ENCODE peak calls at places on chromosomes 4 and X, in seven cellular contexts. A, C, H, Z, E, F and J are unnamed samples.

GRCh38 chrX:27964432-27964831 is 16.8 kb downstream of the DCAF8L1 start:
- DNase-seq in C (no peak), Z (no peak), H (peak; percentile 14), F (no peak), E (peak; percentile 34), A (no peak), J (no peak)

GRCh38 chr4:153084939-153085630 is 119.2 kb upstream of the TRIM2 start:
- DNase-seq in C (peak; percentile 86), F (peak; percentile 78), E (peak; percentile 79), A (peak; percentile 71), H (peak; percentile 67), Z (peak; percentile 65), J (peak; percentile 73)

GRCh38 chr4:41744572-41745291 is 3.8 kb downstream of the PHOX2B start:
- DNase-seq in E (no peak), H (no peak), F (no peak), A (no peak), C (no peak), Z (no peak), J (no peak)

GRCh38 chr4:169314906-169315305 is 44.1 kb upstream of the SH3RF1 start:
- DNase-seq in Z (no peak), C (peak; percentile 81), H (peak; percentile 77), E (peak; percentile 86), A (peak; percentile 27), F (no peak), J (peak; percentile 68)

GRCh38 chr4:21451032-21451431 is 497.5 kb downstream of the KCNIP4 start:
- DNase-seq in E (peak; percentile 97), Z (no peak), C (no peak), F (no peak), H (peak; percentile 74), A (no peak), J (peak; percentile 8)

GRCh38 chr4:132108784-132109183 is 1040.3 kb upstream of the PCDH10 start:
- DNase-seq in E (no peak), F (no peak), C (no peak), Z (no peak), A (peak; percentile 16), H (peak; percentile 44), J (peak; percentile 53)

GRCh38 chrX:31563792-31564191 is 492.0 kb upstream of the FTHL17 start:
- DNase-seq in A (no peak), H (no peak), E (no peak), Z (no peak), F (no peak), C (no peak), J (no peak)

GRCh38 chrX:72062890-72063289 is 68.8 kb downstream of the RTL5 start:
- DNase-seq in C (peak; percentile 69), H (no peak), A (no peak), F (no peak), Z (no peak), E (no peak), J (no peak)

GRCh38 chr4:151565583-151565982 is 156.6 kb downstream of the FHIP1A start:
- DNase-seq in C (no peak), E (no peak), Z (no peak), H (no peak), F (no peak), A (no peak), J (no peak)

GRCh38 chr4:80390178-80390577 is 54.6 kb downstream of the CFAP299 start:
- DNase-seq in C (no peak), Z (no peak), E (no peak), F (no peak), A (no peak), H (no peak), J (no peak)

GRCh38 chrX:95764972-95765451 is 919.6 kb upstream of the DIAPH2 start:
- DNase-seq in E (peak; percentile 52), H (peak; percentile 45), A (peak; percentile 17), C (no peak), F (no peak), Z (peak; percentile 3), J (peak; percentile 64)

GRCh38 chr4:53907772-53908171 is 156.6 kb downstream of the CHIC2 start:
- DNase-seq in F (no peak), C (no peak), H (no peak), A (no peak), Z (no peak), E (no peak), J (no peak)

GRCh38 chr4:38641796-38642195 is 22.2 kb upstream of the KLF3 start:
- DNase-seq in E (no peak), A (no peak), Z (no peak), C (no peak), F (no peak), H (no peak), J (no peak)

GRCh38 chr4:57265831-57266582 is 155.8 kb upstream of the IGFBP7 start:
- DNase-seq in C (peak; percentile 59), E (peak; percentile 69), Z (no peak), F (peak; percentile 19), A (no peak), H (no peak), J (no peak)

GRCh38 chr4:173057906-173058305 is 110.7 kb upstream of the GALNT7 start:
- DNase-seq in E (peak; percentile 82), Z (no peak), A (no peak), F (no peak), C (no peak), H (peak; percentile 22), J (peak; percentile 26)

GRCh38 chr4:109075617-109076016 is 226.8 kb downstream of the COL25A1 start:
- DNase-seq in E (no peak), C (no peak), Z (no peak), A (no peak), F (no peak), H (no peak), J (no peak)

GRCh38 chr4:7890635-7891393 is 48.8 kb downstream of the AFAP1 start:
- DNase-seq in E (peak; percentile 63), C (no peak), Z (no peak), F (no peak), A (no peak), H (peak; percentile 89), J (peak; percentile 61)

GRCh38 chrX:71606536-71607216 is 11.6 kb downstream of the CXCR3 start:
- DNase-seq in Z (no peak), C (no peak), F (no peak), H (no peak), A (no peak), E (no peak), J (no peak)

GRCh38 chr4:107994894-107995293 is 5.2 kb downstream of the HADH start:
- DNase-seq in H (no peak), F (no peak), A (no peak), E (no peak), C (no peak), Z (no peak), J (no peak)

GRCh38 chr4:34422472-34422871 is 1821.8 kb downstream of the ARAP2 start:
- DNase-seq in Z (no peak), E (no peak), F (no peak), H (peak; percentile 22), C (no peak), A (no peak), J (peak; percentile 60)

GRCh38 chr4:22416403-22416802 is 99.5 kb downstream of the ADGRA3 start:
- DNase-seq in Z (no peak), A (no peak), F (no peak), H (no peak), E (no peak), C (no peak), J (peak; percentile 43)

GRCh38 chrX:68895339-68896250 is 66.8 kb downstream of the EFNB1 start:
- DNase-seq in C (peak; percentile 62), H (peak; percentile 40), A (peak; percentile 45), E (peak; percentile 88), F (no peak), Z (no peak), J (peak; percentile 55)

GRCh38 chrX:1112321-1112720 is 100.1 kb downstream of the CRLF2 start:
- DNase-seq in E (no peak), H (no peak), Z (no peak), C (no peak), F (no peak), A (no peak), J (no peak)

GRCh38 chr4:53755656-53756055 is 164.4 kb upstream of the LNX1 start:
- DNase-seq in E (no peak), A (no peak), F (no peak), C (no peak), H (no peak), Z (no peak), J (no peak)

GRCh38 chr4:40662962-40663604 is 33.4 kb upstream of the RBM47 start:
- DNase-seq in A (peak; percentile 38), H (peak; percentile 87), Z (peak; percentile 40), F (no peak), E (peak; percentile 89), C (no peak), J (peak; percentile 48)

GRCh38 chr4:1447676-1448588 is 41.7 kb upstream of the NKX1-1 start:
- DNase-seq in E (no peak), C (no peak), A (no peak), F (no peak), Z (no peak), H (no peak), J (no peak)

GRCh38 chrX:35622601-35623000 is 175.5 kb upstream of the MAGEB16 start:
- DNase-seq in H (no peak), F (no peak), A (no peak), C (no peak), E (no peak), Z (no peak), J (no peak)

GRCh38 chr4:121411151-121411744 is 30.4 kb upstream of the QRFPR start:
- DNase-seq in F (no peak), C (no peak), E (no peak), Z (no peak), H (no peak), A (no peak), J (no peak)

GRCh38 chrX:22095306-22095705 is 63.2 kb downstream of the PHEX start:
- DNase-seq in Z (no peak), C (peak; percentile 61), F (no peak), H (peak; percentile 41), E (peak; percentile 12), A (peak; percentile 10), J (peak; percentile 63)